ENCODE peak calls at places on chromosome 16, in five cellular contexts. One of them, this sample, is unnamed.

GRCh38 chr16:58501242-58502131 is 1.5 kb downstream of the NDRG4 start:
- DNase-seq in lung: no peak
- DNase-seq in hepatic stellate cell: no peak
- DNase-seq in stimulated activated CD4-positive, alpha-beta T cell treated with anti-CD3 and anti-CD28 coated beads, Interleukin-15, amount 100 ng/mL, for 1 hour: no peak
- DNase-seq in fibroblast of lung: peak; percentile 16
- DNase-seq in this sample: no peak

GRCh38 chr16:19900590-19900989 is 15.9 kb upstream of the GPRC5B start:
- DNase-seq in lung: no peak
- DNase-seq in hepatic stellate cell: no peak
- DNase-seq in stimulated activated CD4-positive, alpha-beta T cell treated with anti-CD3 and anti-CD28 coated beads, Interleukin-15, amount 100 ng/mL, for 1 hour: no peak
- DNase-seq in fibroblast of lung: no peak
- DNase-seq in this sample: no peak

GRCh38 chr16:29729116-29729521 is 16.7 kb downstream of the C16orf54 start:
- DNase-seq in lung: no peak
- DNase-seq in hepatic stellate cell: peak; percentile 62
- DNase-seq in stimulated activated CD4-positive, alpha-beta T cell treated with anti-CD3 and anti-CD28 coated beads, Interleukin-15, amount 100 ng/mL, for 1 hour: no peak
- DNase-seq in fibroblast of lung: peak; percentile 41
- DNase-seq in this sample: no peak

GRCh38 chr16:81480856-81481821 is 36.5 kb downstream of the CMIP start:
- DNase-seq in lung: peak; percentile 74
- DNase-seq in hepatic stellate cell: peak; percentile 56
- DNase-seq in stimulated activated CD4-positive, alpha-beta T cell treated with anti-CD3 and anti-CD28 coated beads, Interleukin-15, amount 100 ng/mL, for 1 hour: no peak
- DNase-seq in fibroblast of lung: peak; percentile 45
- DNase-seq in this sample: peak; percentile 68

GRCh38 chr16:89826531-89827382 is 1.5 kb upstream of the SPIRE2 start:
- DNase-seq in lung: no peak
- DNase-seq in hepatic stellate cell: no peak
- DNase-seq in stimulated activated CD4-positive, alpha-beta T cell treated with anti-CD3 and anti-CD28 coated beads, Interleukin-15, amount 100 ng/mL, for 1 hour: no peak
- DNase-seq in fibroblast of lung: no peak
- DNase-seq in this sample: no peak

GRCh38 chr16:2038359-2039285 is 9.0 kb downstream of the NTHL1 start:
- DNase-seq in lung: no peak
- DNase-seq in hepatic stellate cell: no peak
- DNase-seq in stimulated activated CD4-positive, alpha-beta T cell treated with anti-CD3 and anti-CD28 coated beads, Interleukin-15, amount 100 ng/mL, for 1 hour: no peak
- DNase-seq in fibroblast of lung: no peak
- DNase-seq in this sample: no peak

GRCh38 chr16:85878875-85879274 is 20.1 kb upstream of the IRF8 start:
- DNase-seq in lung: no peak
- DNase-seq in hepatic stellate cell: peak; percentile 58
- DNase-seq in stimulated activated CD4-positive, alpha-beta T cell treated with anti-CD3 and anti-CD28 coated beads, Interleukin-15, amount 100 ng/mL, for 1 hour: no peak
- DNase-seq in fibroblast of lung: peak; percentile 69
- DNase-seq in this sample: peak; percentile 34

GRCh38 chr16:87963400-87963799 is 12.2 kb downstream of the BANP start:
- DNase-seq in lung: no peak
- DNase-seq in hepatic stellate cell: peak; percentile 37
- DNase-seq in stimulated activated CD4-positive, alpha-beta T cell treated with anti-CD3 and anti-CD28 coated beads, Interleukin-15, amount 100 ng/mL, for 1 hour: peak; percentile 48
- DNase-seq in fibroblast of lung: peak; percentile 94
- DNase-seq in this sample: no peak

GRCh38 chr16:77169650-77170236 is 21.2 kb upstream of the MON1B start:
- DNase-seq in lung: peak; percentile 51
- DNase-seq in hepatic stellate cell: no peak
- DNase-seq in stimulated activated CD4-positive, alpha-beta T cell treated with anti-CD3 and anti-CD28 coated beads, Interleukin-15, amount 100 ng/mL, for 1 hour: no peak
- DNase-seq in fibroblast of lung: peak; percentile 5
- DNase-seq in this sample: no peak

GRCh38 chr16:68995011-68995504 is 110.4 kb upstream of the HAS3 start:
- DNase-seq in lung: no peak
- DNase-seq in hepatic stellate cell: peak; percentile 27
- DNase-seq in stimulated activated CD4-positive, alpha-beta T cell treated with anti-CD3 and anti-CD28 coated beads, Interleukin-15, amount 100 ng/mL, for 1 hour: no peak
- DNase-seq in fibroblast of lung: peak; percentile 64
- DNase-seq in this sample: no peak

GRCh38 chr16:4306439-4307214 is 9.2 kb upstream of the GLIS2 start:
- DNase-seq in lung: no peak
- DNase-seq in hepatic stellate cell: no peak
- DNase-seq in stimulated activated CD4-positive, alpha-beta T cell treated with anti-CD3 and anti-CD28 coated beads, Interleukin-15, amount 100 ng/mL, for 1 hour: no peak
- DNase-seq in fibroblast of lung: no peak
- DNase-seq in this sample: no peak

GRCh38 chr16:16109453-16110110 is 113.7 kb downstream of the ABCC6 start:
- DNase-seq in lung: no peak
- DNase-seq in hepatic stellate cell: no peak
- DNase-seq in stimulated activated CD4-positive, alpha-beta T cell treated with anti-CD3 and anti-CD28 coated beads, Interleukin-15, amount 100 ng/mL, for 1 hour: no peak
- DNase-seq in fibroblast of lung: no peak
- DNase-seq in this sample: no peak

GRCh38 chr16:57446530-57447141 is 549 bp downstream of the CIAPIN1 start:
- DNase-seq in lung: peak; percentile 39
- DNase-seq in hepatic stellate cell: peak; percentile 63
- DNase-seq in stimulated activated CD4-positive, alpha-beta T cell treated with anti-CD3 and anti-CD28 coated beads, Interleukin-15, amount 100 ng/mL, for 1 hour: peak; percentile 4
- DNase-seq in fibroblast of lung: peak; percentile 23
- DNase-seq in this sample: no peak

GRCh38 chr16:56851671-56852400 is 13.2 kb upstream of the SLC12A3 start:
- DNase-seq in lung: no peak
- DNase-seq in hepatic stellate cell: no peak
- DNase-seq in stimulated activated CD4-positive, alpha-beta T cell treated with anti-CD3 and anti-CD28 coated beads, Interleukin-15, amount 100 ng/mL, for 1 hour: no peak
- DNase-seq in fibroblast of lung: peak; percentile 30
- DNase-seq in this sample: no peak

GRCh38 chr16:86768999-86769398 is 190.7 kb downstream of the FOXL1 start:
- DNase-seq in lung: no peak
- DNase-seq in hepatic stellate cell: no peak
- DNase-seq in stimulated activated CD4-positive, alpha-beta T cell treated with anti-CD3 and anti-CD28 coated beads, Interleukin-15, amount 100 ng/mL, for 1 hour: no peak
- DNase-seq in fibroblast of lung: peak; percentile 76
- DNase-seq in this sample: peak; percentile 74

GRCh38 chr16:54936979-54937672 is 6.5 kb downstream of the IRX5 start:
- DNase-seq in lung: peak; percentile 72
- DNase-seq in hepatic stellate cell: peak; percentile 56
- DNase-seq in stimulated activated CD4-positive, alpha-beta T cell treated with anti-CD3 and anti-CD28 coated beads, Interleukin-15, amount 100 ng/mL, for 1 hour: no peak
- DNase-seq in fibroblast of lung: peak; percentile 66
- DNase-seq in this sample: no peak

GRCh38 chr16:85231959-85232358 is 119.7 kb upstream of the CIBAR2 start:
- DNase-seq in lung: no peak
- DNase-seq in hepatic stellate cell: peak; percentile 95
- DNase-seq in stimulated activated CD4-positive, alpha-beta T cell treated with anti-CD3 and anti-CD28 coated beads, Interleukin-15, amount 100 ng/mL, for 1 hour: no peak
- DNase-seq in fibroblast of lung: no peak
- DNase-seq in this sample: no peak

GRCh38 chr16:69448470-69449193 is 24.2 kb downstream of the CYB5B start:
- DNase-seq in lung: no peak
- DNase-seq in hepatic stellate cell: peak; percentile 6
- DNase-seq in stimulated activated CD4-positive, alpha-beta T cell treated with anti-CD3 and anti-CD28 coated beads, Interleukin-15, amount 100 ng/mL, for 1 hour: no peak
- DNase-seq in fibroblast of lung: peak; percentile 71
- DNase-seq in this sample: no peak

GRCh38 chr16:85888405-85889331 is 10.3 kb upstream of the IRF8 start:
- DNase-seq in lung: no peak
- DNase-seq in hepatic stellate cell: peak; percentile 68
- DNase-seq in stimulated activated CD4-positive, alpha-beta T cell treated with anti-CD3 and anti-CD28 coated beads, Interleukin-15, amount 100 ng/mL, for 1 hour: no peak
- DNase-seq in fibroblast of lung: peak; percentile 85
- DNase-seq in this sample: no peak

GRCh38 chr16:86575754-86576557 is 2.4 kb upstream of the FOXL1 start:
- DNase-seq in lung: no peak
- DNase-seq in hepatic stellate cell: peak; percentile 94
- DNase-seq in stimulated activated CD4-positive, alpha-beta T cell treated with anti-CD3 and anti-CD28 coated beads, Interleukin-15, amount 100 ng/mL, for 1 hour: no peak
- DNase-seq in fibroblast of lung: peak; percentile 97
- DNase-seq in this sample: peak; percentile 85

This sample was measured in mucosa of gallbladder.